ENCODE peak calls at places on chromosomes 4 and X, in five cellular contexts. H is NCI-H748 treated with DMSO at 0.1 percent for 48 hours; X is naive thymus-derived CD8-positive, alpha-beta T cell; T is CD14-positive monocyte; F is stimulated activated CD8-positive, alpha-beta memory T cell treated with anti-CD3 and anti-CD28 coated beads, Interleukin-4, amount 100 ng/mL, for 1 hour. B is an unnamed sample.

GRCh38 chrX:149504226-149504914 is 736 bp downstream of the IDS start:
- DNase-seq in H (peak; percentile 53), X (peak; percentile 50), T (peak; percentile 71), F (no peak), B (no peak)

GRCh38 chrX:2696698-2697215 is 5.7 kb downstream of the CD99 start:
- DNase-seq in H (no peak), X (no peak), T (peak; percentile 75), F (peak; percentile 10), B (no peak)

GRCh38 chr4:42080284-42080683 is 72.2 kb downstream of the BEND4 start:
- DNase-seq in H (no peak), X (no peak), T (no peak), F (no peak), B (no peak)

GRCh38 chr4:126221717-126222116 is 907.0 kb downstream of the FAT4 start:
- DNase-seq in H (no peak), X (no peak), T (no peak), F (no peak), B (no peak)

GRCh38 chrX:1111543-1112300 is 100.7 kb downstream of the CRLF2 start:
- DNase-seq in H (no peak), X (no peak), T (no peak), F (no peak), B (no peak)

GRCh38 chrX:71366674-71367256 is 608 bp downstream of the TAF1 start:
- DNase-seq in H (no peak), X (peak; percentile 22), T (no peak), F (no peak), B (peak; percentile 40)

GRCh38 chr4:109462802-109463201 is 29.2 kb downstream of the SEC24B start:
- DNase-seq in H (no peak), X (no peak), T (no peak), F (no peak), B (no peak)

GRCh38 chr4:71333960-71334951 is 4.6 kb upstream of the SLC4A4 start:
- DNase-seq in H (no peak), X (no peak), T (no peak), F (no peak), B (no peak)

GRCh38 chrX:21590012-21590776 is 67.9 kb downstream of the KLHL34 start:
- DNase-seq in H (no peak), X (no peak), T (no peak), F (no peak), B (no peak)

GRCh38 chr4:111045992-111046391 is 423.1 kb upstream of the PITX2 start:
- DNase-seq in H (no peak), X (no peak), T (no peak), F (no peak), B (no peak)

GRCh38 chrX:17535229-17535628 is 160.2 kb downstream of the NHS start:
- DNase-seq in H (no peak), X (peak; percentile 6), T (no peak), F (no peak), B (no peak)

B was measured in Right ventricle myocardium superior.